ENCODE peak calls at places on chromosome 13, in four cellular contexts. R, Z, H and E are unnamed samples.

GRCh38 chr13:35768551-35768950 is 292.1 kb upstream of the MAB21L1 start:
- DNase-seq in R (no peak), Z (no peak), H (peak; percentile 83), E (no peak)

GRCh38 chr13:19060311-19061002 is 121.2 kb downstream of the TUBA3C start:
- DNase-seq in H (no peak), R (no peak), Z (no peak), E (no peak)

GRCh38 chr13:75537401-75538365 is at the start of gene COMMD6:
- DNase-seq in H (peak; percentile 95), Z (peak; percentile 90), R (peak; percentile 96), E (peak; percentile 87)

GRCh38 chr13:21674271-21675009 is 3.6 kb downstream of the FGF9 start:
- DNase-seq in Z (peak; percentile 33), R (peak; percentile 53), H (peak; percentile 23), E (peak; percentile 35)

GRCh38 chr13:64453831-64454230 is 2776.3 kb downstream of the PCDH9 start:
- DNase-seq in H (peak; percentile 48), R (no peak), Z (no peak), E (no peak)

GRCh38 chr13:37640499-37640898 is 41.9 kb upstream of the POSTN start:
- DNase-seq in Z (peak; percentile 11), H (peak; percentile 86), R (peak; percentile 70), E (no peak)

GRCh38 chr13:105442941-105443340 is 1092.5 kb downstream of the EFNB2 start:
- DNase-seq in R (peak; percentile 40), Z (peak; percentile 85), H (peak; percentile 98), E (no peak)

GRCh38 chr13:38180100-38180499 is 169.6 kb upstream of the UFM1 start:
- DNase-seq in Z (no peak), R (no peak), H (peak; percentile 5), E (no peak)

GRCh38 chr13:39452412-39452811 is 150.6 kb downstream of the LHFPL6 start:
- DNase-seq in Z (no peak), H (peak; percentile 8), R (peak; percentile 20), E (no peak)

GRCh38 chr13:112702983-112703379 is 13.1 kb downstream of the ATP11A start:
- DNase-seq in Z (no peak), R (no peak), H (peak; percentile 22), E (no peak)

GRCh38 chr13:41974262-41974900 is 13.5 kb upstream of the VWA8 start:
- DNase-seq in H (no peak), Z (no peak), R (no peak), E (no peak)

GRCh38 chr13:69769637-69770036 is 338.0 kb upstream of the ATXN8OS start:
- DNase-seq in Z (no peak), R (peak; percentile 13), H (no peak), E (no peak)

GRCh38 chr13:43058318-43058674 is 34.9 kb downstream of the DNAJC15 start:
- DNase-seq in H (peak; percentile 91), R (peak; percentile 83), Z (peak; percentile 74), E (no peak)